ENCODE peak calls at places on chromosomes 1 and 21, in seven cellular contexts. One of them, this sample, is unnamed.

GRCh38 chr1:43491056-43491455 is 37.3 kb upstream of the HYI start:
- DNase-seq in naive thymus-derived CD4-positive, alpha-beta T cell: no peak
- DNase-seq in activated naive CD4-positive, alpha-beta T cell treated with Interleukin-2 at 50 U/mL for 16 hours: no peak
- DNase-seq in T-cell: no peak
- DNase-seq in skeletal muscle cell: no peak
- DNase-seq in cardiac fibroblast: no peak
- DNase-seq in sciatic nerve: no peak
- DNase-seq in this sample: no peak

GRCh38 chr1:117232551-117232950 is 21.8 kb upstream of the VTCN1 start:
- DNase-seq in naive thymus-derived CD4-positive, alpha-beta T cell: no peak
- DNase-seq in activated naive CD4-positive, alpha-beta T cell treated with Interleukin-2 at 50 U/mL for 16 hours: no peak
- DNase-seq in T-cell: no peak
- DNase-seq in skeletal muscle cell: no peak
- DNase-seq in cardiac fibroblast: no peak
- DNase-seq in sciatic nerve: no peak
- DNase-seq in this sample: no peak

GRCh38 chr1:237864338-237865244 is 26.1 kb downstream of the ZP4 start:
- DNase-seq in naive thymus-derived CD4-positive, alpha-beta T cell: peak; percentile 33
- DNase-seq in activated naive CD4-positive, alpha-beta T cell treated with Interleukin-2 at 50 U/mL for 16 hours: peak; percentile 2
- DNase-seq in T-cell: no peak
- DNase-seq in skeletal muscle cell: no peak
- DNase-seq in cardiac fibroblast: peak; percentile 24
- DNase-seq in sciatic nerve: peak; percentile 71
- DNase-seq in this sample: peak; percentile 1

GRCh38 chr1:1567831-1568380 is 6.8 kb downstream of the SSU72 start:
- DNase-seq in naive thymus-derived CD4-positive, alpha-beta T cell: no peak
- DNase-seq in activated naive CD4-positive, alpha-beta T cell treated with Interleukin-2 at 50 U/mL for 16 hours: no peak
- DNase-seq in T-cell: no peak
- DNase-seq in skeletal muscle cell: no peak
- DNase-seq in cardiac fibroblast: no peak
- DNase-seq in sciatic nerve: no peak
- DNase-seq in this sample: no peak

GRCh38 chr21:42190492-42190875 is 28.5 kb upstream of the ABCG1 start:
- DNase-seq in naive thymus-derived CD4-positive, alpha-beta T cell: no peak
- DNase-seq in activated naive CD4-positive, alpha-beta T cell treated with Interleukin-2 at 50 U/mL for 16 hours: no peak
- DNase-seq in T-cell: no peak
- DNase-seq in skeletal muscle cell: no peak
- DNase-seq in cardiac fibroblast: no peak
- DNase-seq in sciatic nerve: no peak
- DNase-seq in this sample: no peak

GRCh38 chr1:167440345-167440744 is 78.0 kb downstream of the CD247 start:
- DNase-seq in naive thymus-derived CD4-positive, alpha-beta T cell: no peak
- DNase-seq in activated naive CD4-positive, alpha-beta T cell treated with Interleukin-2 at 50 U/mL for 16 hours: no peak
- DNase-seq in T-cell: no peak
- DNase-seq in skeletal muscle cell: no peak
- DNase-seq in cardiac fibroblast: no peak
- DNase-seq in sciatic nerve: no peak
- DNase-seq in this sample: no peak

GRCh38 chr1:155938220-155938627 is 3.2 kb upstream of the RXFP4 start:
- DNase-seq in naive thymus-derived CD4-positive, alpha-beta T cell: no peak
- DNase-seq in activated naive CD4-positive, alpha-beta T cell treated with Interleukin-2 at 50 U/mL for 16 hours: no peak
- DNase-seq in T-cell: no peak
- DNase-seq in skeletal muscle cell: peak; percentile 28
- DNase-seq in cardiac fibroblast: peak; percentile 80
- DNase-seq in sciatic nerve: no peak
- DNase-seq in this sample: peak; percentile 85

GRCh38 chr1:54410359-54410758 is 4.2 kb upstream of the SSBP3 start:
- DNase-seq in naive thymus-derived CD4-positive, alpha-beta T cell: no peak
- DNase-seq in activated naive CD4-positive, alpha-beta T cell treated with Interleukin-2 at 50 U/mL for 16 hours: no peak
- DNase-seq in T-cell: no peak
- DNase-seq in skeletal muscle cell: no peak
- DNase-seq in cardiac fibroblast: no peak
- DNase-seq in sciatic nerve: no peak
- DNase-seq in this sample: no peak

GRCh38 chr1:108692724-108693655 is 880 bp downstream of the PRPF38B start:
- DNase-seq in naive thymus-derived CD4-positive, alpha-beta T cell: peak; percentile 73
- DNase-seq in activated naive CD4-positive, alpha-beta T cell treated with Interleukin-2 at 50 U/mL for 16 hours: peak; percentile 69
- DNase-seq in T-cell: peak; percentile 86
- DNase-seq in skeletal muscle cell: peak; percentile 26
- DNase-seq in cardiac fibroblast: peak; percentile 81
- DNase-seq in sciatic nerve: peak; percentile 63
- DNase-seq in this sample: peak; percentile 28

GRCh38 chr1:223304931-223305330 is 59.0 kb downstream of the SUSD4 start:
- DNase-seq in naive thymus-derived CD4-positive, alpha-beta T cell: no peak
- DNase-seq in activated naive CD4-positive, alpha-beta T cell treated with Interleukin-2 at 50 U/mL for 16 hours: no peak
- DNase-seq in T-cell: no peak
- DNase-seq in skeletal muscle cell: no peak
- DNase-seq in cardiac fibroblast: no peak
- DNase-seq in sciatic nerve: no peak
- DNase-seq in this sample: no peak

GRCh38 chr21:45846373-45847160 is 135.0 kb upstream of the COL6A1 start:
- DNase-seq in naive thymus-derived CD4-positive, alpha-beta T cell: no peak
- DNase-seq in activated naive CD4-positive, alpha-beta T cell treated with Interleukin-2 at 50 U/mL for 16 hours: no peak
- DNase-seq in T-cell: no peak
- DNase-seq in skeletal muscle cell: no peak
- DNase-seq in cardiac fibroblast: peak; percentile 72
- DNase-seq in sciatic nerve: peak; percentile 61
- DNase-seq in this sample: no peak

GRCh38 chr1:50603274-50604271 is 180.3 kb upstream of the DMRTA2 start:
- DNase-seq in naive thymus-derived CD4-positive, alpha-beta T cell: no peak
- DNase-seq in activated naive CD4-positive, alpha-beta T cell treated with Interleukin-2 at 50 U/mL for 16 hours: no peak
- DNase-seq in T-cell: no peak
- DNase-seq in skeletal muscle cell: peak; percentile 9
- DNase-seq in cardiac fibroblast: peak; percentile 13
- DNase-seq in sciatic nerve: no peak
- DNase-seq in this sample: no peak

GRCh38 chr1:183734600-183735036 is 70.3 kb upstream of the RGL1 start:
- DNase-seq in naive thymus-derived CD4-positive, alpha-beta T cell: no peak
- DNase-seq in activated naive CD4-positive, alpha-beta T cell treated with Interleukin-2 at 50 U/mL for 16 hours: no peak
- DNase-seq in T-cell: no peak
- DNase-seq in skeletal muscle cell: no peak
- DNase-seq in cardiac fibroblast: peak; percentile 79
- DNase-seq in sciatic nerve: peak; percentile 65
- DNase-seq in this sample: no peak

GRCh38 chr1:99558539-99558938 is 87.4 kb upstream of the PALMD start:
- DNase-seq in naive thymus-derived CD4-positive, alpha-beta T cell: no peak
- DNase-seq in activated naive CD4-positive, alpha-beta T cell treated with Interleukin-2 at 50 U/mL for 16 hours: no peak
- DNase-seq in T-cell: no peak
- DNase-seq in skeletal muscle cell: peak; percentile 32
- DNase-seq in cardiac fibroblast: peak; percentile 18
- DNase-seq in sciatic nerve: no peak
- DNase-seq in this sample: no peak

GRCh38 chr1:150621497-150622113 is 7.8 kb downstream of the ENSA start:
- DNase-seq in naive thymus-derived CD4-positive, alpha-beta T cell: no peak
- DNase-seq in activated naive CD4-positive, alpha-beta T cell treated with Interleukin-2 at 50 U/mL for 16 hours: peak; percentile 60
- DNase-seq in T-cell: peak; percentile 51
- DNase-seq in skeletal muscle cell: peak; percentile 31
- DNase-seq in cardiac fibroblast: peak; percentile 86
- DNase-seq in sciatic nerve: no peak
- DNase-seq in this sample: peak; percentile 41

GRCh38 chr1:151756291-151756690 is 7.0 kb downstream of the MRPL9 start:
- DNase-seq in naive thymus-derived CD4-positive, alpha-beta T cell: no peak
- DNase-seq in activated naive CD4-positive, alpha-beta T cell treated with Interleukin-2 at 50 U/mL for 16 hours: no peak
- DNase-seq in T-cell: no peak
- DNase-seq in skeletal muscle cell: no peak
- DNase-seq in cardiac fibroblast: peak; percentile 24
- DNase-seq in sciatic nerve: no peak
- DNase-seq in this sample: no peak

GRCh38 chr1:223352944-223353343 is 11.0 kb downstream of the SUSD4 start:
- DNase-seq in naive thymus-derived CD4-positive, alpha-beta T cell: no peak
- DNase-seq in activated naive CD4-positive, alpha-beta T cell treated with Interleukin-2 at 50 U/mL for 16 hours: no peak
- DNase-seq in T-cell: no peak
- DNase-seq in skeletal muscle cell: no peak
- DNase-seq in cardiac fibroblast: no peak
- DNase-seq in sciatic nerve: no peak
- DNase-seq in this sample: no peak

GRCh38 chr1:25695066-25695990 is 78.7 kb downstream of the MAN1C1 start:
- DNase-seq in naive thymus-derived CD4-positive, alpha-beta T cell: no peak
- DNase-seq in activated naive CD4-positive, alpha-beta T cell treated with Interleukin-2 at 50 U/mL for 16 hours: no peak
- DNase-seq in T-cell: no peak
- DNase-seq in skeletal muscle cell: peak; percentile 96
- DNase-seq in cardiac fibroblast: peak; percentile 99
- DNase-seq in sciatic nerve: peak; percentile 79
- DNase-seq in this sample: no peak

GRCh38 chr1:100304227-100304626 is 38.2 kb downstream of the RTCA start:
- DNase-seq in naive thymus-derived CD4-positive, alpha-beta T cell: no peak
- DNase-seq in activated naive CD4-positive, alpha-beta T cell treated with Interleukin-2 at 50 U/mL for 16 hours: no peak
- DNase-seq in T-cell: no peak
- DNase-seq in skeletal muscle cell: no peak
- DNase-seq in cardiac fibroblast: no peak
- DNase-seq in sciatic nerve: no peak
- DNase-seq in this sample: no peak

GRCh38 chr21:35254006-35254751 is 205.1 kb upstream of the RUNX1 start:
- DNase-seq in naive thymus-derived CD4-positive, alpha-beta T cell: no peak
- DNase-seq in activated naive CD4-positive, alpha-beta T cell treated with Interleukin-2 at 50 U/mL for 16 hours: no peak
- DNase-seq in T-cell: no peak
- DNase-seq in skeletal muscle cell: peak; percentile 89
- DNase-seq in cardiac fibroblast: peak; percentile 89
- DNase-seq in sciatic nerve: no peak
- DNase-seq in this sample: no peak

GRCh38 chr1:211965108-211965805 is 70.1 kb downstream of the INTS7 start:
- DNase-seq in naive thymus-derived CD4-positive, alpha-beta T cell: no peak
- DNase-seq in activated naive CD4-positive, alpha-beta T cell treated with Interleukin-2 at 50 U/mL for 16 hours: no peak
- DNase-seq in T-cell: no peak
- DNase-seq in skeletal muscle cell: no peak
- DNase-seq in cardiac fibroblast: no peak
- DNase-seq in sciatic nerve: no peak
- DNase-seq in this sample: no peak

GRCh38 chr1:83555871-83556270 is 443.1 kb downstream of the TTLL7 start:
- DNase-seq in naive thymus-derived CD4-positive, alpha-beta T cell: no peak
- DNase-seq in activated naive CD4-positive, alpha-beta T cell treated with Interleukin-2 at 50 U/mL for 16 hours: no peak
- DNase-seq in T-cell: no peak
- DNase-seq in skeletal muscle cell: no peak
- DNase-seq in cardiac fibroblast: no peak
- DNase-seq in sciatic nerve: no peak
- DNase-seq in this sample: no peak

This sample was measured in SHP77 treated with DMSO at 0.1 percent for 48 hours.